ENCODE peak calls at places on chromosomes 11 and 22, in four cellular contexts. M, H, T and F are unnamed samples.

GRCh38 chr22:39184586-39185577 is 32.4 kb upstream of the CBX7 start:
- DNase-seq in M (no peak), H (no peak), T (no peak), F (no peak)

GRCh38 chr11:105456950-105457349 is 152.9 kb upstream of the GRIA4 start:
- DNase-seq in M (no peak), H (no peak), T (no peak), F (no peak)

GRCh38 chr11:44036811-44037657 is 10.7 kb upstream of the ACCSL start:
- DNase-seq in M (peak), H (peak), T (peak), F (peak)

GRCh38 chr22:50238755-50239154 is 6.1 kb downstream of the TUBGCP6 start:
- DNase-seq in M (no peak), H (no peak), T (no peak), F (no peak)

GRCh38 chr11:124101722-124102121 is 13.5 kb upstream of the VWA5A start:
- DNase-seq in M (no peak), H (no peak), T (no peak), F (no peak)

GRCh38 chr11:110527146-110527545 is 97.4 kb downstream of the FDX1 start:
- DNase-seq in M (no peak), H (no peak), T (no peak), F (no peak)

GRCh38 chr22:17777005-17777716 is 2.9 kb upstream of the BID start:
- DNase-seq in M (no peak), H (no peak), T (peak), F (no peak)

GRCh38 chr11:34448223-34448994 is 9.7 kb downstream of the CAT start:
- DNase-seq in M (no peak), H (no peak), T (no peak), F (no peak)

GRCh38 chr11:116310215-116310614 is 462.6 kb downstream of the BUD13 start:
- DNase-seq in M (peak), H (no peak), T (no peak), F (no peak)

GRCh38 chr11:128715691-128716153 is 21.9 kb downstream of the FLI1 start:
- DNase-seq in M (no peak), H (no peak), T (no peak), F (no peak)

GRCh38 chr22:26462971-26463661 is 20.5 kb downstream of the HPS4 start:
- DNase-seq in M (no peak), H (no peak), T (no peak), F (no peak)

GRCh38 chr11:63829823-63830489 is 9.0 kb upstream of the MARK2 start:
- DNase-seq in M (no peak), H (no peak), T (no peak), F (peak)

GRCh38 chr11:117941163-117941707 is 12.0 kb upstream of the TMPRSS13 start:
- DNase-seq in M (no peak), H (peak), T (no peak), F (no peak)

GRCh38 chr22:46734830-46735453 is 3.1 kb downstream of the CERK start:
- DNase-seq in M (no peak), H (no peak), T (no peak), F (no peak)

GRCh38 chr11:27861706-27862430 is 161.6 kb upstream of the BDNF start:
- DNase-seq in M (no peak), H (peak), T (no peak), F (no peak)

GRCh38 chr11:13993096-13993760 is 30.7 kb downstream of the SPON1 start:
- DNase-seq in M (no peak), H (no peak), T (no peak), F (no peak)

GRCh38 chr11:14189874-14190273 is 169.1 kb downstream of the RRAS2 start:
- DNase-seq in M (no peak), H (no peak), T (peak), F (no peak)